ENCODE peak calls at places on chromosomes 6 and 20, in eight cellular contexts. W, D, Q, B, U, Z, K and G are unnamed samples.

GRCh38 chr20:37384683-37385174 is 38.8 kb downstream of the SRC start:
- DNase-seq in W (peak; percentile 95), D (peak; percentile 38), Q (peak; percentile 94), B (no peak), U (peak; percentile 68), Z (peak; percentile 75), K (peak; percentile 87), G (peak; percentile 76)

GRCh38 chr6:45900808-45901752 is 114.6 kb downstream of the CLIC5 start:
- DNase-seq in W (no peak), D (no peak), Q (peak; percentile 49), B (no peak), U (peak; percentile 33), Z (no peak), K (no peak), G (no peak)

GRCh38 chr6:163346529-163346961 is 68.0 kb upstream of the QKI start:
- DNase-seq in W (no peak), D (no peak), Q (no peak), B (no peak), U (no peak), Z (no peak), K (no peak), G (no peak)

GRCh38 chr20:57509665-57510237 is 15.2 kb downstream of the CTCFL start:
- DNase-seq in W (no peak), D (no peak), Q (no peak), B (peak; percentile 35), U (peak; percentile 50), Z (no peak), K (no peak), G (peak; percentile 31)

GRCh38 chr20:51383891-51384510 is 158.5 kb downstream of the NFATC2 start:
- DNase-seq in W (peak; percentile 21), D (no peak), Q (no peak), B (no peak), U (no peak), Z (no peak), K (no peak), G (no peak)

GRCh38 chr6:149983145-149983544 is 19.4 kb downstream of the ULBP1 start:
- DNase-seq in W (no peak), D (no peak), Q (no peak), B (no peak), U (no peak), Z (no peak), K (no peak), G (no peak)

GRCh38 chr20:53922901-53923314 is 147.5 kb downstream of the BCAS1 start:
- DNase-seq in W (no peak), D (no peak), Q (no peak), B (no peak), U (no peak), Z (no peak), K (no peak), G (no peak)

GRCh38 chr6:23174781-23175361 is 605.5 kb downstream of the HDGFL1 start:
- DNase-seq in W (no peak), D (peak; percentile 97), Q (no peak), B (no peak), U (no peak), Z (no peak), K (no peak), G (no peak)

GRCh38 chr20:32034581-32035397 is 17.3 kb upstream of the HCK start:
- DNase-seq in W (no peak), D (no peak), Q (no peak), B (no peak), U (peak; percentile 20), Z (no peak), K (no peak), G (no peak)

GRCh38 chr20:865379-865778 is 31.9 kb downstream of the FAM110A start:
- DNase-seq in W (no peak), D (no peak), Q (no peak), B (no peak), U (no peak), Z (no peak), K (no peak), G (no peak)

GRCh38 chr6:21885532-21886089 is 292.1 kb downstream of the SOX4 start:
- DNase-seq in W (no peak), D (peak; percentile 85), Q (no peak), B (no peak), U (peak; percentile 18), Z (peak; percentile 64), K (no peak), G (no peak)

GRCh38 chr6:117498159-117498558 is 15.7 kb downstream of the DCBLD1 start:
- DNase-seq in W (no peak), D (peak; percentile 87), Q (no peak), B (no peak), U (no peak), Z (no peak), K (no peak), G (no peak)

GRCh38 chr20:56014998-56015397 is 9.7 kb upstream of the CBLN4 start:
- DNase-seq in W (no peak), D (no peak), Q (no peak), B (no peak), U (no peak), Z (no peak), K (no peak), G (no peak)

GRCh38 chr6:38773338-38773737 is 58.2 kb downstream of the DNAH8 start:
- DNase-seq in W (no peak), D (no peak), Q (peak; percentile 82), B (peak; percentile 19), U (peak; percentile 29), Z (no peak), K (no peak), G (peak; percentile 25)

GRCh38 chr6:117110737-117111136 is 154.6 kb upstream of the VGLL2 start:
- DNase-seq in W (no peak), D (no peak), Q (no peak), B (no peak), U (no peak), Z (no peak), K (no peak), G (no peak)

GRCh38 chr6:100809346-100809745 is 71.8 kb downstream of the ASCC3 start:
- DNase-seq in W (no peak), D (peak; percentile 8), Q (no peak), B (no peak), U (no peak), Z (no peak), K (no peak), G (no peak)

GRCh38 chr6:11983306-11983705 is 28.8 kb upstream of the HIVEP1 start:
- DNase-seq in W (no peak), D (no peak), Q (no peak), B (no peak), U (no peak), Z (no peak), K (no peak), G (no peak)

GRCh38 chr6:31610891-31611425 is 4.1 kb upstream of the AIF1 start:
- DNase-seq in W (no peak), D (no peak), Q (no peak), B (no peak), U (no peak), Z (no peak), K (no peak), G (no peak)

GRCh38 chr6:11418290-11418905 is 119.2 kb upstream of the TMEM170B start:
- DNase-seq in W (no peak), D (no peak), Q (no peak), B (no peak), U (no peak), Z (no peak), K (no peak), G (no peak)

GRCh38 chr20:17968366-17969275 is at the start of the genes MGME1 and SNX5:
- DNase-seq in W (peak; percentile 100), D (peak; percentile 99), Q (peak; percentile 99), B (peak; percentile 100), U (peak; percentile 99), Z (peak; percentile 100), K (peak; percentile 86), G (peak; percentile 100)

GRCh38 chr20:17967595-17968365 is 814 bp downstream of the SNX5 start:
- DNase-seq in W (no peak), D (peak; percentile 63), Q (no peak), B (no peak), U (peak; percentile 30), Z (no peak), K (no peak), G (peak; percentile 69)

GRCh38 chr20:17971571-17972013 is 2.8 kb downstream of the MGME1 start:
- DNase-seq in W (no peak), D (peak; percentile 57), Q (no peak), B (peak; percentile 80), U (no peak), Z (no peak), K (no peak), G (peak; percentile 77)

GRCh38 chr20:17969276-17969883 is 562 bp downstream of the MGME1 start:
- DNase-seq in W (no peak), D (no peak), Q (no peak), B (peak; percentile 67), U (peak; percentile 66), Z (peak; percentile 41), K (no peak), G (peak; percentile 82)

GRCh38 chr20:17969884-17970409 is 1.1 kb downstream of the MGME1 start:
- DNase-seq in W (peak; percentile 89), D (peak; percentile 70), Q (no peak), B (peak; percentile 71), U (peak; percentile 29), Z (no peak), K (peak; percentile 22), G (peak; percentile 67)
- TF ChIP-seq POLR2A in W (peak; percentile 72), D (no peak), Q (no peak), B (no peak), U (no peak), Z (no peak), K (peak; percentile 73), G (no peak)

GRCh38 chr6:87151471-87151785 is 3.9 kb upstream of the ZNF292 start:
- DNase-seq in W (no peak), D (no peak), Q (no peak), B (no peak), U (no peak), Z (no peak), K (no peak), G (no peak)

GRCh38 chr6:87155272-87155919 is at the start of gene ZNF292:
- DNase-seq in W (peak; percentile 100), D (peak; percentile 97), Q (peak; percentile 96), B (peak; percentile 93), U (peak; percentile 98), Z (peak; percentile 98), K (peak; percentile 78), G (peak; percentile 96)

GRCh38 chr6:87152528-87152950 is 2.8 kb upstream of the ZNF292 start:
- DNase-seq in W (no peak), D (peak; percentile 16), Q (peak; percentile 58), B (no peak), U (no peak), Z (no peak), K (no peak), G (no peak)

GRCh38 chr6:87154641-87155271 is 609 bp upstream of the ZNF292 start:
- DNase-seq in W (no peak), D (peak; percentile 85), Q (no peak), B (no peak), U (peak; percentile 76), Z (no peak), K (peak; percentile 56), G (no peak)

GRCh38 chr6:87151786-87152527 is 3.4 kb upstream of the ZNF292 start:
- DNase-seq in W (peak; percentile 95), D (peak; percentile 31), Q (peak; percentile 85), B (no peak), U (peak; percentile 74), Z (peak; percentile 73), K (peak; percentile 38), G (peak; percentile 80)
- TF ChIP-seq POLR2A in W (no peak), D (no peak), Q (no peak), B (no peak), U (no peak), Z (no peak), K (peak; percentile 80), G (peak; percentile 48)

GRCh38 chr6:43307451-43308100 is 1.1 kb downstream of the CRIP3 start:
- DNase-seq in W (peak; percentile 79), D (no peak), Q (no peak), B (no peak), U (no peak), Z (no peak), K (no peak), G (no peak)
- TF ChIP-seq POLR2A in W (no peak), D (no peak), Q (no peak), B (no peak), U (no peak), Z (no peak), K (no peak), G (no peak)

GRCh38 chr20:50308513-50309279 is 118.1 kb downstream of the CEBPB start:
- DNase-seq in W (peak; percentile 95), D (peak; percentile 100), Q (no peak), B (peak; percentile 96), U (peak; percentile 91), Z (peak; percentile 93), K (no peak), G (peak; percentile 29)
- TF ChIP-seq POLR2A in W (no peak), D (peak; percentile 74), Q (no peak), B (no peak), U (no peak), Z (no peak), K (no peak), G (no peak)